ENCODE peak calls at places on chromosomes 12 and 14, in five cellular contexts. One of them, this sample, is unnamed. For H3K27me3 and H3K9me3, the result is how much of the 10 kb centered on the place peaks cover.

GRCh38 chr12:125406131-125406530 is 340.9 kb downstream of the AACS start:
- DNase-seq in esophagus muscularis mucosa: no peak
- DNase-seq in neuronal stem cell: no peak
- DNase-seq in breast epithelium: no peak
- DNase-seq in CD8-positive, alpha-beta T cell: no peak
- DNase-seq in this sample: no peak

GRCh38 chr12:29980304-29980703 is 196.6 kb upstream of the TMTC1 start:
- DNase-seq in CD8-positive, alpha-beta T cell: no peak
- DNase-seq in esophagus muscularis mucosa: no peak
- DNase-seq in breast epithelium: no peak
- DNase-seq in neuronal stem cell: no peak
- DNase-seq in this sample: no peak

GRCh38 chr12:12483438-12483837 is 79.2 kb downstream of the DUSP16 start:
- DNase-seq in breast epithelium: no peak
- DNase-seq in esophagus muscularis mucosa: no peak
- DNase-seq in CD8-positive, alpha-beta T cell: no peak
- DNase-seq in neuronal stem cell: no peak
- DNase-seq in this sample: no peak

GRCh38 chr12:12686925-12687324 is 9.1 kb downstream of the GPR19 start:
- DNase-seq in esophagus muscularis mucosa: no peak
- DNase-seq in breast epithelium: no peak
- DNase-seq in CD8-positive, alpha-beta T cell: no peak
- DNase-seq in neuronal stem cell: no peak
- DNase-seq in this sample: no peak

GRCh38 chr12:88471641-88472040 is 108.6 kb downstream of the KITLG start:
- DNase-seq in CD8-positive, alpha-beta T cell: no peak
- DNase-seq in neuronal stem cell: peak
- DNase-seq in breast epithelium: peak
- DNase-seq in esophagus muscularis mucosa: no peak
- DNase-seq in this sample: no peak

GRCh38 chr12:2490746-2491145 is 304.0 kb upstream of the FKBP4 start:
- DNase-seq in CD8-positive, alpha-beta T cell: no peak
- DNase-seq in breast epithelium: no peak
- DNase-seq in esophagus muscularis mucosa: no peak
- DNase-seq in neuronal stem cell: no peak
- DNase-seq in this sample: no peak

GRCh38 chr12:1562813-1563412 is 31.5 kb downstream of the FBXL14 start:
- DNase-seq in breast epithelium: no peak
- DNase-seq in CD8-positive, alpha-beta T cell: no peak
- DNase-seq in esophagus muscularis mucosa: no peak
- DNase-seq in neuronal stem cell: no peak
- DNase-seq in this sample: no peak

GRCh38 chr14:105765893-105766614 is 239.7 kb downstream of the TMEM121 start:
- DNase-seq in neuronal stem cell: no peak
- DNase-seq in breast epithelium: no peak
- DNase-seq in CD8-positive, alpha-beta T cell: no peak
- DNase-seq in esophagus muscularis mucosa: peak
- DNase-seq in this sample: no peak

GRCh38 chr12:49622501-49623141 is 740 bp upstream of the PRPF40B start:
- DNase-seq in neuronal stem cell: no peak
- DNase-seq in breast epithelium: no peak
- DNase-seq in esophagus muscularis mucosa: no peak
- DNase-seq in CD8-positive, alpha-beta T cell: peak
- DNase-seq in this sample: peak

GRCh38 chr12:128786741-128787391 is 36.9 kb downstream of the SLC15A4 start:
- DNase-seq in breast epithelium: no peak
- DNase-seq in neuronal stem cell: no peak
- DNase-seq in CD8-positive, alpha-beta T cell: no peak
- DNase-seq in esophagus muscularis mucosa: no peak
- DNase-seq in this sample: no peak

GRCh38 chr14:89902876-89903275 is 51.7 kb downstream of the EFCAB11 start:
- DNase-seq in breast epithelium: no peak
- DNase-seq in esophagus muscularis mucosa: no peak
- DNase-seq in neuronal stem cell: no peak
- DNase-seq in CD8-positive, alpha-beta T cell: no peak
- DNase-seq in this sample: no peak

GRCh38 chr12:4483885-4484823 is 38.5 kb upstream of the FGF6 start:
- DNase-seq in esophagus muscularis mucosa: no peak
- DNase-seq in breast epithelium: no peak
- DNase-seq in neuronal stem cell: no peak
- DNase-seq in CD8-positive, alpha-beta T cell: no peak
- DNase-seq in this sample: no peak

GRCh38 chr14:48957486-48957885 is 628.7 kb downstream of the RPS29 start:
- DNase-seq in esophagus muscularis mucosa: no peak
- DNase-seq in neuronal stem cell: no peak
- DNase-seq in breast epithelium: no peak
- DNase-seq in CD8-positive, alpha-beta T cell: no peak
- DNase-seq in this sample: no peak

GRCh38 chr14:92687681-92688433 is 60.6 kb downstream of the LGMN start:
- DNase-seq in breast epithelium: no peak
- DNase-seq in neuronal stem cell: peak
- DNase-seq in esophagus muscularis mucosa: no peak
- DNase-seq in CD8-positive, alpha-beta T cell: no peak
- DNase-seq in this sample: no peak

GRCh38 chr14:32666310-32666709 is 272.4 kb upstream of the NPAS3 start:
- DNase-seq in breast epithelium: no peak
- DNase-seq in neuronal stem cell: no peak
- DNase-seq in CD8-positive, alpha-beta T cell: no peak
- DNase-seq in esophagus muscularis mucosa: no peak
- DNase-seq in this sample: no peak

GRCh38 chr12:93092559-93092945 is 163.5 kb upstream of the EEA1 start:
- DNase-seq in neuronal stem cell: no peak
- DNase-seq in breast epithelium: no peak
- DNase-seq in esophagus muscularis mucosa: no peak
- DNase-seq in CD8-positive, alpha-beta T cell: no peak
- DNase-seq in this sample: no peak

GRCh38 chr14:105420141-105420975 is 731 bp downstream of the MTA1 start:
- DNase-seq in CD8-positive, alpha-beta T cell: no peak
- DNase-seq in esophagus muscularis mucosa: no peak
- DNase-seq in breast epithelium: no peak
- DNase-seq in neuronal stem cell: no peak
- DNase-seq in this sample: no peak

GRCh38 chr14:20343855-20344205 is 395 bp downstream of the PARP2 start:
- DNase-seq in esophagus muscularis mucosa: no peak
- DNase-seq in breast epithelium: no peak
- DNase-seq in neuronal stem cell: no peak
- DNase-seq in CD8-positive, alpha-beta T cell: no peak
- DNase-seq in this sample: no peak

GRCh38 chr12:72472350-72472749 is 200.2 kb downstream of the TRHDE start:
- DNase-seq in esophagus muscularis mucosa: no peak
- DNase-seq in CD8-positive, alpha-beta T cell: no peak
- DNase-seq in breast epithelium: no peak
- DNase-seq in neuronal stem cell: no peak
- DNase-seq in this sample: no peak

GRCh38 chr12:85828576-85828975 is 7.6 kb downstream of the RASSF9 start:
- DNase-seq in CD8-positive, alpha-beta T cell: no peak
- DNase-seq in breast epithelium: no peak
- DNase-seq in esophagus muscularis mucosa: no peak
- DNase-seq in neuronal stem cell: no peak
- DNase-seq in this sample: no peak

GRCh38 chr14:99430491-99430890 is 50.2 kb downstream of the SETD3 start:
- DNase-seq in esophagus muscularis mucosa: no peak
- DNase-seq in breast epithelium: no peak
- DNase-seq in CD8-positive, alpha-beta T cell: no peak
- DNase-seq in neuronal stem cell: no peak
- DNase-seq in this sample: no peak

GRCh38 chr12:65122661-65123060 is 1.6 kb upstream of the WIF1 start:
- DNase-seq in neuronal stem cell: no peak
- DNase-seq in CD8-positive, alpha-beta T cell: no peak
- DNase-seq in esophagus muscularis mucosa: no peak
- DNase-seq in breast epithelium: no peak
- DNase-seq in this sample: no peak

DNA sequence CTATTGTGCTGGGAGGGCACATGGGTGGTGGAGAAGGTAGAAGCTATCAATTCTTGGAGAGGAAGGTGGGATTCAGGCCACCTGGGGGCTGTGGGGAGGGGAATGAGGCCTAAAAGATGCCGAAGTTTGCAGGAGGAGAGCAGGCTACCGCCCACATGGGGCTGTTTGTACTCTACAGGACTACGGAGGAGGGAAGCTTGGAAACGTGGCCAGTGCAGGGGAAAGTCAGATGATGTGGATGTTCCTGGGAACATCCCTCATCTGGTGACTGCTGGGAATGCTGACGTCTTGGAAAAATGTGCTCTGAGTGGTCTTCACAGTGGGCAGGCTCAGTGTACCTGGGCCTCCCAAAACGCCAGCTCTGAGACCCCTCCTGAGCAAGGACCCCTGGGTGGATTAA is 78.5 kb downstream of the TNFAIP2 start:
- DNase-seq in CD8-positive, alpha-beta T cell: no peak
- DNase-seq in breast epithelium: no peak
- DNase-seq in esophagus muscularis mucosa: no peak
- DNase-seq in neuronal stem cell: no peak
- DNase-seq in this sample: no peak
- H3K27ac ChIP-seq in CD8-positive, alpha-beta T cell: no peak
- H3K27ac ChIP-seq in breast epithelium: peak
- H3K27ac ChIP-seq in esophagus muscularis mucosa: peak
- H3K27ac ChIP-seq in neuronal stem cell: no peak
- H3K27ac ChIP-seq in this sample: no peak

GRCh38 chr12:103780992-103781391 is 60.0 kb downstream of the NT5DC3 start:
- DNase-seq in CD8-positive, alpha-beta T cell: no peak
- DNase-seq in neuronal stem cell: no peak
- DNase-seq in esophagus muscularis mucosa: no peak
- DNase-seq in breast epithelium: no peak
- DNase-seq in this sample: no peak

GRCh38 chr12:103783744-103784664 is 57.0 kb downstream of the NT5DC3 start:
- DNase-seq in neuronal stem cell: no peak
- DNase-seq in esophagus muscularis mucosa: no peak
- DNase-seq in CD8-positive, alpha-beta T cell: no peak
- DNase-seq in breast epithelium: no peak
- DNase-seq in this sample: no peak

GRCh38 chr12:103786201-103786600 is 54.8 kb downstream of the NT5DC3 start:
- DNase-seq in breast epithelium: no peak
- DNase-seq in neuronal stem cell: no peak
- DNase-seq in CD8-positive, alpha-beta T cell: no peak
- DNase-seq in esophagus muscularis mucosa: no peak
- DNase-seq in this sample: no peak

GRCh38 chr12:103782399-103782798 is 58.6 kb downstream of the NT5DC3 start:
- DNase-seq in breast epithelium: no peak
- DNase-seq in CD8-positive, alpha-beta T cell: no peak
- DNase-seq in esophagus muscularis mucosa: no peak
- DNase-seq in neuronal stem cell: no peak
- DNase-seq in this sample: no peak

GRCh38 chr12:103785243-103786031 is 55.6 kb downstream of the NT5DC3 start:
- DNase-seq in CD8-positive, alpha-beta T cell: no peak
- DNase-seq in breast epithelium: no peak
- DNase-seq in neuronal stem cell: no peak
- DNase-seq in esophagus muscularis mucosa: no peak
- DNase-seq in this sample: no peak
- H3K27me3 ChIP-seq in CD8-positive, alpha-beta T cell: under half
- H3K27me3 ChIP-seq in breast epithelium: under half
- H3K27me3 ChIP-seq in neuronal stem cell: under half
- H3K27me3 ChIP-seq in esophagus muscularis mucosa: under half
- H3K27me3 ChIP-seq in this sample: under half

GRCh38 chr12:133225527-133225926 is 10.2 kb downstream of the ANHX start:
- DNase-seq in neuronal stem cell: no peak
- DNase-seq in CD8-positive, alpha-beta T cell: no peak
- DNase-seq in esophagus muscularis mucosa: no peak
- DNase-seq in breast epithelium: no peak
- DNase-seq in this sample: no peak
- H3K9me3 ChIP-seq in neuronal stem cell: under half
- H3K9me3 ChIP-seq in CD8-positive, alpha-beta T cell: under half
- H3K9me3 ChIP-seq in esophagus muscularis mucosa: under half
- H3K9me3 ChIP-seq in breast epithelium: half or more
- H3K9me3 ChIP-seq in this sample: under half

DNA sequence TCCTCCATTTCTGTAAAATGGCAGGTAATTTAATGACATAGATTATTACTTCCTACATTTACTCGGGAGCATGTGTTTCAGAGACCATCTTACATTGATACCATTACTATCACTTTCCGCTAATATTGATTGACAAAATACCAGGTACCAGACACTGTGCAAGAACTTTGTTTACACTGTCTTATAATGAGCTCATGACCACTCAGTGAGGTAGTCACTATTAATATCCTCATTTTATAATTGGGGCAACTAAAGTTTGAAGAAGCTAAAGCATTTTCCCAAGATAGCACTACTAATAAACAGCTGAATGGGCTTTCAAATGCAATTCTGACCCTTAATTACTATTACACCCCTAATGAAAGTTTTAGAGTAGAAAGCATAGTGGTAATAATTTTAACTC is 734.8 kb downstream of the DIO2 start:
- DNase-seq in breast epithelium: no peak
- DNase-seq in esophagus muscularis mucosa: no peak
- DNase-seq in CD8-positive, alpha-beta T cell: no peak
- DNase-seq in neuronal stem cell: no peak
- DNase-seq in this sample: no peak
- H3K27ac ChIP-seq in breast epithelium: no peak
- H3K27ac ChIP-seq in esophagus muscularis mucosa: no peak
- H3K27ac ChIP-seq in CD8-positive, alpha-beta T cell: no peak
- H3K27ac ChIP-seq in neuronal stem cell: no peak
- H3K27ac ChIP-seq in this sample: no peak

GRCh38 chr14:63051966-63052365 is 6.7 kb upstream of the KCNH5 start:
- DNase-seq in breast epithelium: no peak
- DNase-seq in esophagus muscularis mucosa: no peak
- DNase-seq in CD8-positive, alpha-beta T cell: no peak
- DNase-seq in neuronal stem cell: no peak
- DNase-seq in this sample: no peak
- H3K27me3 ChIP-seq in breast epithelium: under half
- H3K27me3 ChIP-seq in esophagus muscularis mucosa: under half
- H3K27me3 ChIP-seq in CD8-positive, alpha-beta T cell: under half
- H3K27me3 ChIP-seq in neuronal stem cell: under half
- H3K27me3 ChIP-seq in this sample: under half

DNA sequence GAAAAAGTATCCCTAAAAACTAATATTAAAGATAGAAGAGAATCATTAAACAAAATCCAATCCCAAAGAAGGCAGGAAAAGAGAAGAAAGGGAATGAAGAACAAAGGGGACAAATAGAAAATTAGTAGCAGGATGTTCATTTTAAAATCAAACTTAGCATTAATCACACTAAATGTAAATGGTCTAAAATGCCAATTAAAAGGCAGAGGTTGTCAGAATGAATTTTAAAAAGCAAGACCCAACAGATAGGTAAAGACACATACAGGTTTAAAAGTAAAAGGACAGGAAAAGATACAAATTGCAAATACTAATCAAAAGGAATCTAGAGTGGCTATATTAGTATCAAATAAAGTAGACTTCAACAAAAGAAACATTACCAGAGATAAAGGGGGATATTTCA is 12.5 kb downstream of the DDHD1 start:
- DNase-seq in neuronal stem cell: no peak
- DNase-seq in esophagus muscularis mucosa: no peak
- DNase-seq in breast epithelium: no peak
- DNase-seq in CD8-positive, alpha-beta T cell: no peak
- DNase-seq in this sample: no peak
- H3K9me3 ChIP-seq in neuronal stem cell: under half
- H3K9me3 ChIP-seq in esophagus muscularis mucosa: half or more
- H3K9me3 ChIP-seq in breast epithelium: half or more
- H3K9me3 ChIP-seq in CD8-positive, alpha-beta T cell: under half
- H3K9me3 ChIP-seq in this sample: under half

GRCh38 chr14:97187916-97188315 is 390.7 kb downstream of the VRK1 start:
- DNase-seq in breast epithelium: no peak
- DNase-seq in neuronal stem cell: no peak
- DNase-seq in esophagus muscularis mucosa: peak
- DNase-seq in CD8-positive, alpha-beta T cell: no peak
- DNase-seq in this sample: no peak
- H3K27ac ChIP-seq in breast epithelium: no peak
- H3K27ac ChIP-seq in neuronal stem cell: no peak
- H3K27ac ChIP-seq in esophagus muscularis mucosa: no peak
- H3K27ac ChIP-seq in CD8-positive, alpha-beta T cell: no peak
- H3K27ac ChIP-seq in this sample: no peak

This sample was measured in CD4-positive, alpha-beta T cell.